ENCODE peak calls at places on chromosome 19, in seven cellular contexts. M is T-helper 1 cell; O is transverse colon; F is mesendoderm; U is GM10248; Q is Right ventricle myocardium superior; P is naive thymus-derived CD4-positive, alpha-beta T cell. H is an unnamed sample.

GRCh38 chr19:54136086-54136863 is 1.3 kb upstream of the CNOT3 start:
- DNase-seq in P (no peak), Q (no peak), U (no peak), O (no peak), F (peak; percentile 54), M (no peak), H (peak; percentile 61)

GRCh38 chr19:58346961-58347929 is 6.0 kb downstream of the A1BG start:
- DNase-seq in O (peak; percentile 69), F (peak; percentile 67), U (peak; percentile 96), M (peak; percentile 57), P (peak; percentile 57), Q (peak; percentile 79), H (peak; percentile 81)

GRCh38 chr19:3162418-3163229 is 15.9 kb upstream of the S1PR4 start:
- DNase-seq in O (no peak), P (no peak), U (no peak), M (no peak), Q (no peak), F (peak; percentile 51), H (peak; percentile 52)

GRCh38 chr19:6774821-6775707 is 2.6 kb downstream of the VAV1 start:
- DNase-seq in U (no peak), O (no peak), P (no peak), M (no peak), Q (no peak), F (no peak), H (no peak)

GRCh38 chr19:47550129-47550528 is 22.8 kb downstream of the ZNF541 start:
- DNase-seq in Q (no peak), U (no peak), F (no peak), M (no peak), P (no peak), O (no peak), H (no peak)

GRCh38 chr19:46296722-46297431 is at the start of gene HIF3A:
- DNase-seq in O (peak; percentile 81), U (no peak), P (no peak), M (no peak), F (peak; percentile 95), Q (peak; percentile 84), H (peak; percentile 99)

GRCh38 chr19:2253106-2254051 is 2.8 kb downstream of the JSRP1 start:
- DNase-seq in O (no peak), U (no peak), Q (no peak), F (peak; percentile 67), M (no peak), P (peak; percentile 66), H (peak; percentile 87)

GRCh38 chr19:55811340-55811739 is 20.5 kb downstream of the NLRP11 start:
- DNase-seq in U (no peak), F (no peak), P (no peak), M (no peak), O (no peak), Q (no peak), H (no peak)

GRCh38 chr19:16470911-16471811 is 609 bp downstream of the EPS15L1 start:
- DNase-seq in M (no peak), U (peak; percentile 50), F (peak; percentile 26), P (peak; percentile 18), Q (peak; percentile 47), O (peak; percentile 26), H (peak; percentile 65)

GRCh38 chr19:10191347-10191746 is 3.4 kb downstream of the DNMT1 start:
- DNase-seq in P (no peak), F (no peak), U (no peak), O (no peak), Q (no peak), M (no peak), H (no peak)

GRCh38 chr19:43639507-43640423 is at the start of gene CADM4:
- DNase-seq in Q (peak; percentile 47), M (peak; percentile 35), U (peak; percentile 79), F (no peak), P (peak; percentile 61), O (peak; percentile 44), H (peak; percentile 57)

GRCh38 chr19:13850910-13851753 is 25.8 kb upstream of the NANOS3 start:
- DNase-seq in P (no peak), U (no peak), Q (peak; percentile 85), M (no peak), F (peak; percentile 88), O (peak; percentile 86), H (no peak)

H was measured in GM23338.